ENCODE peak calls at places on chromosome X, in five cellular contexts. D is HCT116, B is SK-N-SH, V is H1, Q is GM12878. F is an unnamed sample.

GRCh38 chrX:11363069-11363594 is 69.9 kb downstream of the AMELX start:
- DNase-seq in D (no peak), Q (peak), V (no peak), B (no peak), F (no peak)

GRCh38 chrX:3713225-3713936 is at the start of gene PRKX:
- DNase-seq in V (peak), B (peak), Q (peak), D (no peak), F (peak)

GRCh38 chrX:115584715-115585114 is 23.7 kb downstream of the PLS3 start:
- DNase-seq in D (no peak), B (no peak), Q (no peak), V (no peak), F (no peak)

GRCh38 chrX:13452283-13452682 is 117.1 kb upstream of the EGFL6 start:
- DNase-seq in D (no peak), B (no peak), V (no peak), Q (no peak), F (no peak)

GRCh38 chrX:53882331-53882730 is 161.9 kb downstream of the PHF8 start:
- DNase-seq in D (no peak), V (no peak), Q (no peak), B (no peak), F (no peak)

GRCh38 chrX:17588303-17588702 is 149.0 kb upstream of the SCML1 start:
- DNase-seq in D (no peak), V (no peak), B (no peak), Q (no peak), F (no peak)

GRCh38 chrX:55056820-55057690 is 17.8 kb upstream of the PAGE2B start:
- DNase-seq in Q (no peak), V (no peak), B (no peak), D (no peak), F (no peak)

GRCh38 chrX:618761-619450 is 11.7 kb upstream of the SHOX start:
- DNase-seq in Q (no peak), V (peak), B (no peak), D (no peak), F (no peak)

GRCh38 chrX:126552313-126553022 is at the start of gene DCAF12L1:
- DNase-seq in D (no peak), Q (no peak), B (no peak), V (peak), F (no peak)

GRCh38 chrX:72245461-72246089 is 6.7 kb upstream of the ERCC6L start:
- DNase-seq in D (peak), V (peak), Q (no peak), B (peak), F (peak)

GRCh38 chrX:47170861-47171692 is 22.6 kb upstream of the UBA1 start:
- DNase-seq in D (no peak), V (no peak), Q (no peak), B (peak), F (no peak)

GRCh38 chrX:19595036-19595435 is 79.7 kb upstream of the MAP3K15 start:
- DNase-seq in D (no peak), Q (no peak), B (peak), V (no peak), F (no peak)

GRCh38 chrX:83508006-83508405 is at the start of gene POU3F4:
- DNase-seq in V (peak), B (no peak), Q (no peak), D (no peak), F (no peak)

GRCh38 chrX:104211187-104211586 is 43.5 kb downstream of the ESX1 start:
- DNase-seq in B (no peak), V (no peak), D (no peak), Q (no peak), F (no peak)

GRCh38 chrX:3076416-3076991 is 35.2 kb downstream of the ARSF start:
- DNase-seq in D (no peak), Q (no peak), V (peak), B (no peak), F (no peak)

GRCh38 chrX:40207626-40208025 is 109.9 kb upstream of the BCOR start:
- DNase-seq in D (no peak), V (no peak), B (no peak), Q (no peak), F (no peak)

GRCh38 chrX:9071031-9071650 is 37.2 kb upstream of the FAM9B start:
- DNase-seq in B (no peak), D (no peak), Q (no peak), V (no peak), F (no peak)

GRCh38 chrX:103431316-103431715 is 55.0 kb downstream of the BEX3 start:
- DNase-seq in D (no peak), B (no peak), V (no peak), Q (no peak), F (no peak)

GRCh38 chrX:139093201-139093600 is 381.7 kb upstream of the FGF13 start:
- DNase-seq in V (no peak), D (no peak), B (no peak), Q (no peak), F (no peak)

GRCh38 chrX:644304-645023 is 13.9 kb downstream of the SHOX start:
- DNase-seq in D (no peak), B (peak), Q (no peak), V (peak), F (no peak)

GRCh38 chrX:13661735-13662536 is 9.0 kb downstream of the TCEANC start:
- DNase-seq in D (no peak), B (no peak), V (no peak), Q (no peak), F (no peak)

GRCh38 chrX:9847071-9847470 is 60.8 kb downstream of the SHROOM2 start:
- DNase-seq in B (no peak), D (no peak), V (no peak), Q (no peak), F (no peak)

GRCh38 chrX:151754641-151755215 is 20.2 kb downstream of the CNGA2 start:
- DNase-seq in B (no peak), Q (no peak), V (no peak), D (no peak), F (no peak)

GRCh38 chrX:118569676-118570075 is 74.1 kb downstream of the DOCK11 start:
- DNase-seq in B (no peak), Q (no peak), D (no peak), V (no peak), F (no peak)

GRCh38 chrX:38817004-38817703 is 15.9 kb downstream of the MID1IP1 start:
- DNase-seq in B (no peak), D (no peak), V (no peak), Q (no peak), F (no peak)

GRCh38 chrX:18353931-18354368 is 538 bp downstream of the SCML2 start:
- DNase-seq in Q (no peak), D (no peak), B (peak), V (peak), F (peak)

GRCh38 chrX:39984191-39984956 is 113.4 kb downstream of the BCOR start:
- DNase-seq in D (no peak), B (no peak), Q (peak), V (no peak), F (no peak)

GRCh38 chrX:103687696-103688191 is 1.2 kb upstream of the MORF4L2 start:
- DNase-seq in D (peak), Q (peak), B (peak), V (peak), F (no peak)

GRCh38 chrX:21394792-21395191 is 20.6 kb downstream of the CNKSR2 start:
- DNase-seq in Q (no peak), B (no peak), D (no peak), V (no peak), F (no peak)

GRCh38 chrX:9327747-9328145 is 137.1 kb upstream of the TBL1X start:
- DNase-seq in V (no peak), Q (no peak), B (no peak), D (no peak), F (peak)

GRCh38 chrX:104270212-104270611 is 15.5 kb upstream of the ESX1 start:
- DNase-seq in B (no peak), V (no peak), D (no peak), Q (no peak), F (no peak)

GRCh38 chrX:129599499-129599898 is 55.3 kb downstream of the APLN start:
- DNase-seq in V (no peak), Q (no peak), B (no peak), D (no peak), F (no peak)

GRCh38 chrX:129596077-129596476 is 56.0 kb downstream of the OCRL start:
- DNase-seq in Q (no peak), B (no peak), D (no peak), V (no peak), F (no peak)

GRCh38 chrX:129597905-129598304 is 56.9 kb downstream of the APLN start:
- DNase-seq in D (no peak), Q (no peak), B (no peak), V (no peak), F (no peak)

GRCh38 chrX:129600981-129601424 is 53.8 kb downstream of the APLN start:
- DNase-seq in B (peak), V (no peak), D (no peak), Q (no peak), F (no peak)

DNA sequence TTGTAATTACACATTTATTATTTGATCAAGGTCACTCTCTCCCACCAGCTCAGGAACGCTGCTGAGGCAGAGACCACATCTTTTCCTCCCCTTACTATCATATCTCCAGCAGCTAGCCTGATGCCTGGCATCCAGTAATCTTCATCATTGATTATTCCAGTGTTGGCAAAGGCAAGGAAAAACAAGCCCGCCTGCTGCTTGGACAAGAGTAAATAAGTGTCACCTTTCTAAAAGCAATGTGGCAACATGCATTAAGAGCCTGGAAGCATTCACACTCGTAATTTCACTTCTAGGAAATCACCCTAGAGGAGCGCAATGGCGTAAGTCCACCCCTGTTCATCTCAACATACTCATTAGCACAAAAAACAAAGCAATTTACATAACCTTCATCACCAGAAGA is 54.8 kb downstream of the APLN start:
- DNase-seq in D (no peak), Q (no peak), V (no peak), B (no peak), F (no peak)
- TF ChIP-seq JUND in D (no peak), Q (no peak), V (no peak), B (no peak), F (no peak)

DNA sequence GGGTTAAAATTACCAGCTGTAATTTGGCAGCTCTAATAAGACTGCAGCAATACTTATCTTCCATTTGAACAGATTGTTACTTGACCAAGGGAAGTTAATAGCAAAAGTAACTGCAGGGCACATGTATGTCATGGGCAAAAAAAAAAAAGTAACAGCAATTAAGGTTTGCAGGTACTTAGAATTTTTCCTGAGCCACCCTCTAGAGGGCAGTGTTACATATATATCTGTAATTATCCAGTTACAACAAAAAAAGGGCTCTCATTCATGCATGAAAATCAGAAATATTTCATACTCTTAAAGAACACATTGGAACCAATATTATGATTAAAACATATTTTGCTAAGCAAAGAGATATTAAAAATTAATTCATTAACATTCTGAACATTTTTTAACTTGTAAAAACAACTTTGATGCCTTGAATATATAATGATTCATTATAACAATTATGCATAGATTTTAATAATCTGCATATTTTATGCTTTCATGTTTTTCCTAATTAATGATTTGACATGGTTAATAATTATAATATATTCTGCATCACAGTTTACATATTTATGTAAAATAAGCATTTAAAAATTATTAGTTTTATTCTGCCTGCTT is 25.1 kb downstream of the XIAP start:
- DNase-seq in V (no peak), Q (no peak), D (no peak), B (peak), F (peak)
- TF ChIP-seq JUND in V (no peak), Q (no peak), D (no peak), B (no peak), F (no peak)

GRCh38 chrX:153493085-153493484 is 1.7 kb upstream of the BGN start:
- DNase-seq in B (no peak), V (no peak), Q (no peak), D (no peak), F (no peak)

GRCh38 chrX:153495903-153496629 is 1.3 kb downstream of the BGN start:
- DNase-seq in Q (no peak), B (no peak), V (no peak), D (no peak), F (no peak)

GRCh38 chrX:153494541-153495361 is at the start of gene BGN:
- DNase-seq in D (no peak), B (peak), Q (no peak), V (peak), F (peak)

GRCh38 chrX:153494061-153494460 is 719 bp upstream of the BGN start:
- DNase-seq in D (no peak), B (no peak), V (no peak), Q (no peak), F (no peak)

GRCh38 chrX:153495362-153495751 is 577 bp downstream of the BGN start:
- DNase-seq in B (no peak), V (no peak), D (no peak), Q (no peak), F (no peak)
- TF ChIP-seq JUND in B (no peak), V (no peak), D (no peak), Q (no peak), F (no peak)

GRCh38 chrX:15739886-15740285 is 1.8 kb downstream of the CA5B start:
- DNase-seq in B (no peak), D (no peak), Q (no peak), V (no peak), F (no peak)
- TF ChIP-seq JUND in B (no peak), D (no peak), Q (no peak), V (no peak), F (no peak)

GRCh38 chrX:14758029-14758491 is 114.8 kb downstream of the FANCB start:
- DNase-seq in Q (no peak), D (no peak), B (no peak), V (no peak), F (no peak)
- TF ChIP-seq JUND in Q (no peak), D (no peak), B (no peak), V (no peak), F (no peak)

GRCh38 chrX:37686348-37686736 is 751 bp downstream of the XK start:
- DNase-seq in D (no peak), Q (no peak), B (no peak), V (no peak), F (no peak)

GRCh38 chrX:37684918-37685317 is 673 bp upstream of the XK start:
- DNase-seq in V (no peak), B (no peak), D (no peak), Q (no peak), F (no peak)

GRCh38 chrX:37686979-37687378 is 1.4 kb downstream of the XK start:
- DNase-seq in B (no peak), V (no peak), D (no peak), Q (no peak), F (no peak)

GRCh38 chrX:37684426-37684825 is 1.2 kb upstream of the XK start:
- DNase-seq in V (no peak), B (no peak), Q (no peak), D (no peak), F (no peak)

DNA sequence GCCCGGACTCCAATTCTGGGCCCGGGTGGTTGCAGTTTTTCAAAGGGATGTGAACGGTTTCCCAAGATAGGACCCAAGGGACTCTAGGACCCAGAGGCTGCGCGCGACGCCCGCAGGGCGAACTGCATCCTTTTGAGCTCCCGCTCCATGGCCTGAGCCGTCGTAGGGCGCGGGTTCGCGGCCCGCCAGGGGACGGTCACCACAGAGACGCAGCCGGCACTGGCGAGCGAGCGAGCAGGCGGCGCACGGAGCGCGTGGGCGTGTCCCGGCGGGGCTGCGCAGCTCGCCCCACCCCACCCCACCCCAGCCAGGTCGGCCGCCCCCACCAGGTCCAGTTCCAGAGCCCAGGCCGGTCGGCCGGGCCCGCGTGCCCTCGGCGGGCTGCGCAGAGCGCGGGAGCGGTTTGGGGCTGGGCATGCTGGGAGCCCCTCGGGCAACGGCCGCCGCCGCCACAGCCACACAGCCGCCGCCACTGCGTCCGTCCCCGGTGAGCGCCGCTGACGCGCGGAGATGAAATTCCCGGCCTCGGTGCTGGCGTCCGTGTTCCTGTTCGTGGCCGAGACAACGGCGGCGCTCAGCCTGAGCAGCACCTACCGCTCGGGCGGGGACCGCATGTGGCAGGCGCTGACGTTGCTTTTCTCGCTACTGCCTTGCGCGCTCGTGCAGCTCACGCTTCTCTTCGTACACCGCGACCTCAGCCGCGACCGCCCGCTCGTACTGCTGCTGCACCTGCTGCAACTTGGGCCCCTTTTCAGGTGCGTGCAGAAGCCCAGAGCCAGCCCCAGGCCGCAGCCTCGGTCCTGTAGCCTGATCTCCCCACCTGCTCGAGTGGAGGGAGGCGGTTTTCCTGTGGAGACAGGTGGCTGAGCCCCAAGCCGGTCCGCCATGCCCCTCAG is at the start of gene XK:
- DNase-seq in D (peak), V (peak), Q (no peak), B (peak), F (no peak)
- TF ChIP-seq JUND in D (no peak), V (no peak), Q (no peak), B (no peak), F (no peak)

DNA sequence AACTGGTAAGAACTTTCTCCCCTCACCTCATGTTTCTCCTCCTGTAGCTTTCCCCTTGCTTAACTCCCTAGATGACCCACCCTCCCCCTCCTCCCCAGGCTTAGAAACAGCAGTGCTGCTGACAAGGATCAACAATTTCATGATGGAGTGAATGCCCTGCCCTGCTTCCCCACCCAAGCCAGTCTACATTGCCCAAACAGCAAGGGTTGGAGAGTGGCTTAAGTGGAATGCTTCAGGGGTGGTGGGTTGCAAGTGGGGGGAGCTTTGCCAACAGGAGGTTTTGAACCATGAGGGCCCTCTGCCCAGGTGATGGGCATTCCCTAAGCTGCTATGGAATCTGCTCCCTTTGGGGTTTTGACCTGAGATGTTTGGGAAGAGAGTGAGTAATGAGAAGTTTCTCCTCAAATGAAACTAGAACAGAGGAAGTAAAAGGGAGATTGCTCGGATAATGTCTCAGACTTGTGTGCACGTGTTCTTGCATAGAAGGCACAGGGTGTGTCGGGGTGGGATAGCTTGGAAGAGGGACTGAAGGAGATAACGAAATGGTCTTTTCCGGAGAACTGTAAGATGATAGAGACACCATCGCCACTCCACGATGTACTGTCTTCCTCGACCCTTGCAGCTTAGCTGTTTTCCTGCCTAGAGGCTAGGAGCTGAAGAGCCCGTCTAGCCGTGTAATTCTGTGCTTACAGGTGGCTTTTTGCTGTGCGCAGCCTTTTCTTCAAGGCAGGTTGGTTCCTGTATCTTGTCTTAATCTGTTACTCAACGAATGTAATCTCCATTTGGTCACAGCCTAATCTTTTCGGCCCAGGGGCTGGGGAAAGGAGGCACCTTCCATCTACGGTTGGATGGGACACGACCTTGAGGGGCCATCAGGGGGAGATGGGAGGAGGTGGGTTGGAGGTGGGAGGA is 10.1 kb downstream of the GDPD2 start:
- DNase-seq in D (no peak), B (no peak), Q (no peak), V (no peak), F (no peak)
- TF ChIP-seq JUND in D (no peak), B (no peak), Q (no peak), V (no peak), F (no peak)

GRCh38 chrX:135193740-135194139 is 22.5 kb upstream of the CT55 start:
- DNase-seq in Q (no peak), B (no peak), D (no peak), V (no peak), F (no peak)
- TF ChIP-seq JUND in Q (no peak), B (no peak), D (no peak), V (no peak), F (no peak)

F was measured in T47D.